ENCODE peak calls at places on chromosomes 4 and X, in five cellular contexts. I is upper lobe of left lung, Q is uterus, B is AG04449, R is GM10248. N is an unnamed sample.

GRCh38 chrX:126820700-126821420 is 1.3 kb downstream of the PRR32 start:
- DNase-seq in R (no peak), Q (no peak), I (no peak), B (no peak), N (no peak)

GRCh38 chr4:161937151-161937550 is 226.6 kb downstream of the FSTL5 start:
- DNase-seq in I (no peak), R (no peak), B (no peak), Q (no peak), N (no peak)

GRCh38 chr4:97500423-97500822 is 642.9 kb downstream of the STPG2 start:
- DNase-seq in R (peak), B (no peak), I (no peak), Q (no peak), N (peak)

GRCh38 chrX:95040104-95040503 is 1366.1 kb downstream of the FAM133A start:
- DNase-seq in Q (no peak), R (no peak), B (no peak), I (no peak), N (no peak)

GRCh38 chr4:57110635-57111546 is 706 bp upstream of the IGFBP7 start:
- DNase-seq in B (no peak), R (peak), I (peak), Q (peak), N (peak)

GRCh38 chrX:9337056-9337455 is 127.8 kb upstream of the TBL1X start:
- DNase-seq in I (no peak), R (no peak), Q (peak), B (no peak), N (no peak)

GRCh38 chr4:124591646-124592045 is 120.9 kb downstream of the ANKRD50 start:
- DNase-seq in B (no peak), Q (no peak), R (no peak), I (no peak), N (no peak)

GRCh38 chr4:113781439-113782040 is 20.0 kb upstream of the CAMK2D start:
- DNase-seq in R (peak), Q (no peak), B (no peak), I (no peak), N (peak)

DNA sequence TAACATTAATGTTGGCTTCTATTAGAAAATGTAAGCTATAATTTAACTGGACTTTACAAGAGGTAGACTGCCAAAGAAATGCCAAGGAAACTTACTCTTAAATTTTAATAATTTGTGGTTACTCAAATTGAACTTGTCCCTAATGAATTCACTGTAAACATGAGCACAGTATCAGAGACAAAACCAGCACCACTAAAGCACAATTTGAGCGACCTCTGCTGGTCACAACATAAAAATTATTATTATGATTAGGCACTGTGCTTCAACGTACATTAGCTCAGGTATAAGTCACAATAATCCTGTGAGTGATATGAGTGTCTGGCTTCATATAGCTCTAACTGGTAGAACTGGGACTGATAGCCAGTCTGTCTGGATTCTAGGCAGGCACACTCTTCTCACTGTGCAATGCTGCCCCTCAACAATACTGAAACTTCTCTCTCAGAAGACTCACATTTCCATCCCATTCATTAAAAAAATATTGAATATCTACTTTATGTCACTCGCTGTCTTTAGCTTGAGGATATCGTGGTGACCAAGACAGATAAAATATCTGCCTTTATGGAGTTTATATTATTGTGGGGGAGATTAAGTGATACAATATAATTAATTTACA is 8.0 kb downstream of the NUDT6 start:
- DNase-seq in R (peak), B (no peak), Q (no peak), I (no peak), N (peak)
- TF ChIP-seq CTCF in R (peak), B (peak), Q (peak), I (peak), N (no peak)

GRCh38 chrX:135923353-135923752 is 29.8 kb downstream of the SAGE1 start:
- DNase-seq in Q (no peak), B (no peak), I (no peak), R (no peak), N (no peak)
- TF ChIP-seq CTCF in Q (no peak), B (no peak), I (no peak), R (peak), N (no peak)

GRCh38 chr4:88087004-88087403 is 71.4 kb downstream of the ABCG2 start:
- DNase-seq in B (no peak), Q (no peak), R (no peak), I (no peak), N (no peak)

GRCh38 chr4:88091378-88091777 is 67.1 kb downstream of the ABCG2 start:
- DNase-seq in R (no peak), B (no peak), Q (no peak), I (no peak), N (no peak)

GRCh38 chr4:88093874-88094273 is 64.6 kb downstream of the ABCG2 start:
- DNase-seq in I (no peak), R (no peak), B (no peak), Q (no peak), N (no peak)

GRCh38 chr4:88090898-88091297 is 67.5 kb downstream of the ABCG2 start:
- DNase-seq in Q (no peak), B (no peak), R (no peak), I (no peak), N (no peak)
- TF ChIP-seq CTCF in Q (no peak), B (no peak), R (no peak), I (no peak), N (no peak)

GRCh38 chr4:8891646-8892555 is 20.3 kb upstream of the HMX1 start:
- DNase-seq in Q (no peak), R (no peak), B (no peak), I (no peak), N (no peak)
- TF ChIP-seq CTCF in Q (no peak), R (no peak), B (no peak), I (no peak), N (no peak)